ENCODE peak calls at places on chromosome 3, in eight cellular contexts. G is psoas muscle, X is fibroblast of lung, J is endothelial cell of umbilical vein, N is IMR-90, C is transverse colon, P is RWPE1, O is upper lobe of right lung. D is an unnamed sample.
A peak's percentile ranks its signal among the peaks of the same experiment; 100 is the strongest.

GRCh38 chr3:185070491-185071335 is 82.1 kb downstream of the C3orf70 start:
- DNase-seq in G (no peak), X (peak; percentile 6), J (peak; percentile 18), N (peak; percentile 25), C (peak; percentile 72), P (no peak), O (no peak), D (no peak)

GRCh38 chr3:57518276-57518914 is 25.7 kb downstream of the DNAH12 start:
- DNase-seq in G (no peak), X (peak; percentile 84), J (peak; percentile 65), N (peak; percentile 2), C (no peak), P (no peak), O (no peak), D (no peak)

GRCh38 chr3:39104961-39105686 is 2.3 kb downstream of the GORASP1 start:
- DNase-seq in G (no peak), X (no peak), J (no peak), N (no peak), C (no peak), P (no peak), O (no peak), D (no peak)

GRCh38 chr3:81743096-81744025 is 18.1 kb downstream of the GBE1 start:
- DNase-seq in G (no peak), X (peak; percentile 97), J (peak; percentile 97), N (peak; percentile 98), C (no peak), P (peak; percentile 51), O (no peak), D (peak; percentile 86)

GRCh38 chr3:149448331-149448831 is 26.1 kb upstream of the TM4SF4 start:
- DNase-seq in G (no peak), X (peak; percentile 88), J (peak; percentile 40), N (peak; percentile 78), C (no peak), P (peak; percentile 38), O (no peak), D (no peak)

GRCh38 chr3:143171141-143171651 is 51.6 kb downstream of the CHST2 start:
- DNase-seq in G (no peak), X (peak; percentile 82), J (peak; percentile 59), N (peak; percentile 77), C (no peak), P (no peak), O (no peak), D (no peak)

GRCh38 chr3:158810823-158811425 is 9.1 kb downstream of the MFSD1 start:
- DNase-seq in G (no peak), X (no peak), J (no peak), N (no peak), C (no peak), P (no peak), O (no peak), D (no peak)

GRCh38 chr3:132537297-132537696 is 59.8 kb upstream of the ACKR4 start:
- DNase-seq in G (no peak), X (no peak), J (no peak), N (no peak), C (no peak), P (no peak), O (no peak), D (no peak)

GRCh38 chr3:25889132-25889917 is 99.4 kb downstream of the OXSM start:
- DNase-seq in G (no peak), X (no peak), J (no peak), N (peak; percentile 11), C (no peak), P (no peak), O (no peak), D (no peak)

GRCh38 chr3:41247590-41247989 is 48.3 kb downstream of the CTNNB1 start:
- DNase-seq in G (no peak), X (peak; percentile 57), J (no peak), N (no peak), C (no peak), P (no peak), O (no peak), D (no peak)

GRCh38 chr3:151379083-151379734 is 5.3 kb downstream of the P2RY12 start:
- DNase-seq in G (no peak), X (no peak), J (peak; percentile 10), N (no peak), C (peak; percentile 11), P (peak; percentile 10), O (no peak), D (no peak)

GRCh38 chr3:22714758-22715157 is 488.4 kb upstream of the UBE2E2 start:
- DNase-seq in G (no peak), X (peak; percentile 3), J (no peak), N (no peak), C (no peak), P (no peak), O (no peak), D (no peak)

GRCh38 chr3:49845694-49846093 is 10.7 kb downstream of the TRAIP start:
- DNase-seq in G (no peak), X (no peak), J (no peak), N (no peak), C (no peak), P (no peak), O (no peak), D (no peak)

GRCh38 chr3:174218011-174218410 is 641.1 kb upstream of the NAALADL2 start:
- DNase-seq in G (no peak), X (peak; percentile 11), J (no peak), N (peak; percentile 25), C (no peak), P (no peak), O (no peak), D (no peak)

GRCh38 chr3:156749244-156749643 is 74.9 kb downstream of the TIPARP start:
- DNase-seq in G (no peak), X (no peak), J (no peak), N (peak; percentile 64), C (no peak), P (no peak), O (no peak), D (no peak)

GRCh38 chr3:79081285-79081684 is 686.5 kb downstream of the ROBO1 start:
- DNase-seq in G (no peak), X (no peak), J (no peak), N (no peak), C (no peak), P (no peak), O (no peak), D (no peak)

GRCh38 chr3:178475062-178475461 is 61.2 kb upstream of the KCNMB2 start:
- DNase-seq in G (no peak), X (no peak), J (no peak), N (no peak), C (no peak), P (no peak), O (no peak), D (no peak)

GRCh38 chr3:52606373-52607085 is 70.1 kb downstream of the UQCC5 start:
- DNase-seq in G (no peak), X (peak; percentile 64), J (peak; percentile 32), N (peak; percentile 41), C (peak; percentile 29), P (peak; percentile 72), O (no peak), D (peak; percentile 58)
- H3K27ac ChIP-seq in G (peak overlapping the region; percentile 48), X (no peak overlapping the region), J (no peak overlapping the region), N (no peak overlapping the region), C (peak overlapping the region; percentile 4), P (no peak overlapping the region), O (no peak overlapping the region), D (peak overlapping the region; percentile 76)

GRCh38 chr3:119657887-119658702 is 2.3 kb downstream of the POPDC2 start:
- DNase-seq in G (no peak), X (no peak), J (no peak), N (no peak), C (no peak), P (no peak), O (no peak), D (no peak)
- TF ChIP-seq CTCF in G (no peak), X (no peak), J (no peak), N (no peak), C (no peak), P (no peak), O (no peak), D (no peak)

DNA sequence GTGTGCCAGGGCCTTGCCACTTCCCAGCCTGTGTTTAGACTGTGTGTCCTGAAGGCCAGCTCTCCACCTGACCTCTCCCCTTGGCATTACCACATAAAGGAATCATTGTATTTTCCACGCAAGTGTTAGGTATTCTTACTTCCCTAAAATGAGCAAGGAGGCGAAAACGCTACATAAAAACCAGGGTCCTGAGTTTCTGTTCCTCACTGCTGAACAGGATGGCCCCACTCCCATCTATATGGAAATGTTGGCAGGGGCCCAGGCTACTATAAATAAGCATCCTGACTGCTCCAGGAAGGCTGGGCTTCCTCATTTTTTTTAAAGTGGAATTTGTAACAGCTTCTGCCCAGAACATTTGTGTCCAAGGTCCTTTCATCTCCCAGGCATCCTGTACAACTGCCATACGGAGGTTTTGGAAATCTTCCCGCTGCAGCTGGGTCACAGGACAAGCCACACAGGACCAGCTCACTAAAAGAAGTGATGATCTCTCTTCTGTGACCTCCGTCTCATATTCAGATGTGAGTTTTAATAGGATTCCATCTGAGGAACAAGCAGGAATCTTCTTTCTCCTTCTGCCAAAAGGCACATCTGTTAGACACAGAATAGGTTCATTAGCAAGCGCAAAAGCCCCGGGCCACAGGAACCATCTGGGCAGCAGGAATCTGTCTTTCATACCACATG is 56.5 kb upstream of the LIMD1 start:
- DNase-seq in G (no peak), X (peak; percentile 49), J (peak; percentile 72), N (peak; percentile 60), C (peak; percentile 39), P (no peak), O (no peak), D (peak; percentile 64)
- H3K27ac ChIP-seq in G (peak overlapping the region; percentile 65), X (peak overlapping the region; percentile 5), J (peak overlapping the region; percentile 32), N (no peak overlapping the region), C (peak overlapping the region; percentile 50), P (no peak overlapping the region), O (peak overlapping the region; percentile 45), D (peak overlapping the region; percentile 72)

DNA sequence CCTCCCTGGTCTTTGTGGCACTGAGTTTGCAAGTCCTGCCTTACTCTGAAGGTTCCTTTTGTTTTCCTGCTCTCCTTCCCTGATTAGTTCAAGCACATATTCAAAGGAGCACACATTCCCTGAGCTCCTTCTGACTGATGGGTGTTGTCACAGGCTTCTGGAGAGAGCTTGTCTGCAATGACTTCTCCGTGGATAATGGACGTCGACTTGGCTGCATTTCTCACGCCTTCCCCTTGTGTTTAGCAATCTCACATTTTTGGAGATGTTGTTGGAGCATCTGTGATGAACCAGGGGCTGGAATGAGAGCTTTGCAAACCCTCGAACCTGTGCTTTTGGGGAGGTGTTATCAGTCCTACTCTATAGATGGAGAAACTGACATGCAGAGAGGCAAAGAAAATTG is 375.4 kb upstream of the PROK2 start:
- DNase-seq in G (no peak), X (no peak), J (no peak), N (no peak), C (no peak), P (no peak), O (no peak), D (no peak)
- TF ChIP-seq CTCF in G (no peak), X (no peak), J (no peak), N (no peak), C (no peak), P (no peak), O (no peak), D (no peak)

DNA sequence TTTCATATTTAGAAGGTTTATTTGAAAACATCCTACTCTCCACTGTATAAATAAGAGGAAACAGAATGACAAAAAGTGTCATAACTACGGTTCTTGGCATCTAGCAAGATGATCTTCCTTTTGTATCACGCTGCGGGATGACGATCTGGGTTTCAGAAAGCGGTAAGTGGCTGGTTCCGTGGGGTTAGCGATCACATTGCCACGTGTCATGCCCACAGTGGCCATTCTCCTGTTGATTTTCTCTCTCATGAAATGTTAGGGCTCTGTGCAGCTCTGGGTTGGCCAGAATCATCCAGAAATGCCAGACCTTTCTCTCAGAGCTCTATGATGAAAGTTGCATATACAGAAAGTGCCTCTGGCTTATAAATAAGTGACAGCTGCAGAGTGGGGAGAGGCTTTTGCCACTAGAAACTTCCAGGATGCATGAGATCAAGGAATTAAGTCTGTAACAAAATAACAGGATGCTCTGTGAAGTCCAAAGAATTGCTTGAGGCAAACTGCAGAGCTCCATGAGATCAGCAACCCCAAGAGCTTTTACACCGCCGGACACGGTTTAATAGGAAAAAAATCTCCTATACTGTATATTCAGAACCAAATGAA is 71.6 kb downstream of the ABTB1 start:
- DNase-seq in G (no peak), X (no peak), J (no peak), N (no peak), C (no peak), P (no peak), O (no peak), D (peak; percentile 8)
- H3K27ac ChIP-seq in G (peak overlapping the region; percentile 69), X (no peak overlapping the region), J (no peak overlapping the region), N (no peak overlapping the region), C (peak overlapping the region; percentile 13), P (no peak overlapping the region), O (peak overlapping the region; percentile 42), D (peak overlapping the region; percentile 86)

D was measured in gastrocnemius medialis.